ENCODE peak calls at places on chromosome 2, in five cellular contexts. U is mammary epithelial cell, F is MCF 10A, Y is kidney tubule cell, M is Calu3. V is an unnamed sample.

GRCh38 chr2:73202156-73203054 is at the start of gene NOTO:
- DNase-seq in U (peak; percentile 12), F (no peak), Y (no peak), M (peak; percentile 32), V (no peak)

GRCh38 chr2:148989882-148990493 is 48.5 kb upstream of the LYPD6B start:
- DNase-seq in U (peak; percentile 53), F (peak; percentile 80), Y (peak; percentile 79), M (peak; percentile 65), V (peak; percentile 68)

GRCh38 chr2:216678813-216679657 is 16.3 kb downstream of the IGFBP5 start:
- DNase-seq in U (no peak), F (no peak), Y (no peak), M (no peak), V (no peak)

GRCh38 chr2:152298754-152299153 is 36.2 kb upstream of the FMNL2 start:
- DNase-seq in U (peak; percentile 75), F (peak; percentile 63), Y (peak; percentile 33), M (no peak), V (no peak)

GRCh38 chr2:133561045-133561852 is 7.0 kb downstream of the NCKAP5 start:
- DNase-seq in U (peak; percentile 41), F (peak; percentile 14), Y (peak; percentile 65), M (peak; percentile 15), V (peak; percentile 30)

GRCh38 chr2:8255448-8255800 is 426.4 kb upstream of the ID2 start:
- DNase-seq in U (no peak), F (no peak), Y (peak; percentile 12), M (no peak), V (no peak)

GRCh38 chr2:158184556-158185343 is 83.1 kb downstream of the UPP2 start:
- DNase-seq in U (peak; percentile 39), F (no peak), Y (peak; percentile 84), M (peak; percentile 42), V (no peak)

GRCh38 chr2:100699131-100699530 is 120.8 kb upstream of the NPAS2 start:
- DNase-seq in U (no peak), F (no peak), Y (no peak), M (no peak), V (no peak)

GRCh38 chr2:43168016-43168369 is 58.4 kb downstream of the ZFP36L2 start:
- DNase-seq in U (no peak), F (no peak), Y (no peak), M (no peak), V (no peak)

GRCh38 chr2:198098918-198099317 is 294.5 kb downstream of the PLCL1 start:
- DNase-seq in U (peak; percentile 1), F (peak; percentile 9), Y (peak; percentile 61), M (no peak), V (no peak)

GRCh38 chr2:63763336-63764056 is 78.2 kb upstream of the UGP2 start:
- DNase-seq in U (peak; percentile 28), F (peak; percentile 30), Y (no peak), M (peak; percentile 5), V (no peak)

GRCh38 chr2:46309052-46309953 is 12.1 kb downstream of the EPAS1 start:
- DNase-seq in U (peak; percentile 97), F (peak; percentile 84), Y (no peak), M (no peak), V (no peak)

GRCh38 chr2:61962095-61962984 is 56.9 kb downstream of the COMMD1 start:
- DNase-seq in U (no peak), F (no peak), Y (peak; percentile 37), M (no peak), V (no peak)

GRCh38 chr2:10817413-10817812 is 4.8 kb upstream of the PDIA6 start:
- DNase-seq in U (no peak), F (peak; percentile 34), Y (no peak), M (peak; percentile 53), V (no peak)

GRCh38 chr2:179612591-179613298 is 248.7 kb downstream of the ZNF385B start:
- DNase-seq in U (no peak), F (no peak), Y (no peak), M (no peak), V (no peak)

GRCh38 chr2:133456156-133456555 is 112.1 kb downstream of the NCKAP5 start:
- DNase-seq in U (no peak), F (no peak), Y (no peak), M (no peak), V (no peak)

GRCh38 chr2:129766594-129766993 is 212.9 kb upstream of the RAB6C start:
- DNase-seq in U (no peak), F (no peak), Y (no peak), M (no peak), V (no peak)

GRCh38 chr2:239776441-239777033 is 248.6 kb downstream of the NDUFA10 start:
- DNase-seq in U (no peak), F (no peak), Y (no peak), M (no peak), V (no peak)

GRCh38 chr2:29014331-29014730 is 33.2 kb downstream of the TOGARAM2 start:
- DNase-seq in U (no peak), F (no peak), Y (no peak), M (no peak), V (no peak)